ENCODE peak calls at places on chromosomes 5 and 9, in six cellular contexts. H is IMR-90, S is H1, R is mesendoderm, A is mesenchymal stem cell, G is neuronal stem cell. P is an unnamed sample.

GRCh38 chr9:131382850-131383729 is 10.8 kb upstream of the PRRC2B start:
- DNase-seq in H (peak), S (no peak), R (peak), A (peak), G (peak), P (peak)

GRCh38 chr5:14665110-14665822 is 748 bp downstream of the OTULIN start:
- DNase-seq in H (no peak), S (no peak), R (peak), A (peak), G (peak), P (no peak)

GRCh38 chr5:124880903-124881302 is 134.5 kb upstream of the ZNF608 start:
- DNase-seq in H (no peak), S (no peak), R (no peak), A (no peak), G (no peak), P (no peak)

GRCh38 chr9:1048853-1049252 is 1.3 kb upstream of the DMRT2 start:
- DNase-seq in H (no peak), S (no peak), R (peak), A (no peak), G (no peak), P (no peak)

GRCh38 chr5:124755565-124755964 is 9.1 kb upstream of the ZNF608 start:
- DNase-seq in H (no peak), S (no peak), R (peak), A (peak), G (no peak), P (no peak)

GRCh38 chr9:14269911-14270310 is 44.0 kb downstream of the NFIB start:
- DNase-seq in H (no peak), S (no peak), R (no peak), A (no peak), G (no peak), P (no peak)

GRCh38 chr5:140571105-140571504 is 6.5 kb downstream of the SLC35A4 start:
- DNase-seq in H (no peak), S (no peak), R (no peak), A (no peak), G (no peak), P (no peak)

GRCh38 chr9:72749276-72749675 is 203.6 kb downstream of the ALDH1A1 start:
- DNase-seq in H (no peak), S (no peak), R (no peak), A (no peak), G (no peak), P (peak)

GRCh38 chr9:100437860-100438805 is 11.2 kb downstream of the MSANTD3 start:
- DNase-seq in H (peak), S (no peak), R (peak), A (peak), G (peak), P (peak)

GRCh38 chr9:2704504-2704903 is 12.8 kb upstream of the KCNV2 start:
- DNase-seq in H (no peak), S (no peak), R (no peak), A (no peak), G (no peak), P (no peak)

GRCh38 chr9:92988215-92988731 is 41.0 kb downstream of the FGD3 start:
- DNase-seq in H (no peak), S (no peak), R (no peak), A (no peak), G (no peak), P (peak)

GRCh38 chr5:158776681-158777080 is 323.0 kb downstream of the EBF1 start:
- DNase-seq in H (no peak), S (no peak), R (no peak), A (no peak), G (no peak), P (no peak)

GRCh38 chr9:29691758-29692407 is 2118.6 kb upstream of the C9orf72 start:
- DNase-seq in H (no peak), S (peak), R (peak), A (peak), G (peak), P (no peak)

GRCh38 chr5:149240354-149240998 is 31.2 kb upstream of the AFAP1L1 start:
- DNase-seq in H (no peak), S (no peak), R (no peak), A (no peak), G (no peak), P (no peak)

GRCh38 chr5:138790684-138791083 is 37.5 kb downstream of the CTNNA1 start:
- DNase-seq in H (peak), S (no peak), R (no peak), A (peak), G (no peak), P (no peak)

GRCh38 chr5:120254385-120254784 is 209.7 kb upstream of the PRR16 start:
- DNase-seq in H (no peak), S (no peak), R (peak), A (no peak), G (no peak), P (no peak)

GRCh38 chr5:164881442-164881841 is 1376.0 kb downstream of the MAT2B start:
- DNase-seq in H (no peak), S (no peak), R (no peak), A (no peak), G (no peak), P (no peak)

GRCh38 chr5:74035521-74035937 is 409.5 kb downstream of the ARHGEF28 start:
- DNase-seq in H (peak), S (no peak), R (peak), A (peak), G (no peak), P (peak)

GRCh38 chr9:33782395-33783152 is 12.8 kb upstream of the PRSS3 start:
- DNase-seq in H (peak), S (no peak), R (no peak), A (peak), G (no peak), P (no peak)

GRCh38 chr5:97991236-97991635 is 782.2 kb upstream of the RGMB start:
- DNase-seq in H (no peak), S (no peak), R (no peak), A (no peak), G (no peak), P (no peak)

GRCh38 chr5:132466453-132467291 is 23.9 kb downstream of the IRF1 start:
- DNase-seq in H (peak), S (no peak), R (peak), A (peak), G (no peak), P (no peak)

GRCh38 chr5:132463808-132464154 is 26.8 kb downstream of the IRF1 start:
- DNase-seq in H (no peak), S (no peak), R (no peak), A (no peak), G (no peak), P (no peak)

GRCh38 chr5:132462856-132463745 is 27.5 kb downstream of the IRF1 start:
- DNase-seq in H (no peak), S (no peak), R (no peak), A (no peak), G (no peak), P (no peak)

GRCh38 chr5:132465095-132465707 is 25.4 kb downstream of the IRF1 start:
- DNase-seq in H (no peak), S (no peak), R (peak), A (peak), G (no peak), P (no peak)

DNA sequence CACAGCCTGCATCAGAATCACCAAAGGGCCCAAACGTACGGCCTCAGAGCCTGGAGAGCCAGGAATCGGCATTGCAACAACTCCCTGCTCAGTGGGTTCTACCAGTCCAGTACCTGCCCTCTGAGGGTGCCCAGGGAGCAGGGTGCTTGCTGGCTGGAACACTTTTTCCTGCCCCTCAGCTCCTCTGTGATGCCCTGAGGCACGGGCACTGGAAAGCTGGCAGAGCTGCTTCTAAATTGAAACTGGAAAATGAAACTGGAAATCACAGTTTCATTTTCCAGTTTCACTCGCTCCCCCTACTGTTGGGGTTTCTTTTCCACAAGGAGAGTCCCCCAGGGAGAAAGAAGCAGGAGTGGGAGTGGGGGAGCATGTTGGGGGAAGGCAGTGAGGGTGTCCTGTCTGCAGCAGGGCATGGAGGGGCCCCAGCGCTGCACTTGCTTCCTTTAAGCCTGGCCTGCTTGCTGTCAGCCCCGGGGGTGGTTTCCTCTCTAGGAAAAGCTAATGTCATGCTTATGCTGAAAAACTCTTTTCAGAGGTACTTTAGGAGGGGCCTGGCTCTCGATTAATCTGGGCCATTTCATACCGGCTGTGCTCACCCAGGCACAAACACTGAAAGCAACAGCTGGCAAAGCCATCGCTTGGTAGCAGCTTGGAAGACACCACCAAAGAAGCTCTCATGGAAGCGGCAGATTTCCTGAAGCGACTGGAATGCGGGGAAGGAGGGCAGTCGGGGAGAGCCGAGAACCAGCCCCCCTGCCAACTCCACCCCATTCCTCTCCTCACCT is 26.2 kb downstream of the IRF1 start:
- DNase-seq in H (no peak), S (no peak), R (peak), A (peak), G (no peak), P (no peak)
- H3K4me3 ChIP-seq in H (no peak), S (no peak), R (no peak), A (peak), G (no peak), P (no peak)

GRCh38 chr9:78296208-78296892 is 575 bp upstream of the PSAT1 start:
- DNase-seq in H (peak), S (no peak), R (peak), A (peak), G (peak), P (peak)
- H3K4ac ChIP-seq in H (peak), S (peak), R (peak), A (peak), G (no peak), P (peak)

DNA sequence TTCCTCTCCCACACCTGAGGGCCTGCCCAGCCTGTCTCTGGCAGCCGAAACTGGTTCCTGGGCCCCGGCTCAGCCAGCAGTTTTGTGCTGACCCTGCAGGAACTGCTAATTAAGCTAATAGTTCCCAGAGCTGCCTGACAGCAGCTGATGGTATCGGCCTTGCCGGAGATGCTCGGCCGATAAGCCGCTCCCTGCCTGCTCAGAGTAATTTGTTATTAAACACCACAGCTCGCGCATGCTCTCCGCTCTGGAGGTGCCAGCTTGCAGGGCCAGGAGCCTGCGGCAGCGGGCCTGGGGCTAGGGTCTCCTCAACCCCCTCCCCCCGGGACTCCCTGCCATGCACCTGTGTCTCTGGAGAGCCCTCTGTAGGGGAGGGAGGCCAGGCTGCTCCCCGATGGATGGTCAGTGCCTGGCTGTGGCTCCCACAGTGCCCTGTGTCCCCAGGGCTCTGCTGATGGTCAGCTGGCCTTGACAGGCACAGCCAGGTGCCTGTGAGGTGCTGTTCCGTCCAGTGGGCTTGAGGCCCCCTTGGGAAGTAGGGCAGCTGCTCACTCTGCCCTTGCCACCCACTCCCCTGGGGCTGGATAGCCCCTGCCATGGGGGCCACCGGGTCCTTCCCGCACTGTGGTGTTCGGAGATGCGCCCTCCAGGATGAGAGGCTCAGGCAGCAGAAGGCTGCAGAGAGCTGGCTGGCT is 41.7 kb downstream of the RXRA start:
- DNase-seq in H (no peak), S (no peak), R (no peak), A (peak), G (no peak), P (peak)
- H3K27ac ChIP-seq in H (no peak), S (peak), R (no peak), A (no peak), G (no peak), P (no peak)

GRCh38 chr9:81661339-81661738 is 28.0 kb downstream of the TLE1 start:
- DNase-seq in H (no peak), S (no peak), R (no peak), A (no peak), G (no peak), P (no peak)

GRCh38 chr9:81666123-81666522 is 23.2 kb downstream of the TLE1 start:
- DNase-seq in H (no peak), S (no peak), R (no peak), A (peak), G (no peak), P (no peak)

GRCh38 chr9:81665514-81665838 is 23.9 kb downstream of the TLE1 start:
- DNase-seq in H (no peak), S (no peak), R (peak), A (peak), G (no peak), P (no peak)

GRCh38 chr9:81669011-81669739 is 20.2 kb downstream of the TLE1 start:
- DNase-seq in H (peak), S (no peak), R (no peak), A (peak), G (no peak), P (no peak)

GRCh38 chr9:81664638-81665513 is 24.5 kb downstream of the TLE1 start:
- DNase-seq in H (no peak), S (no peak), R (no peak), A (no peak), G (no peak), P (no peak)
- H3K4me3 ChIP-seq in H (no peak), S (peak), R (no peak), A (no peak), G (no peak), P (no peak)

GRCh38 chr5:37370864-37371726 is at the start of gene NUP155:
- DNase-seq in H (peak), S (peak), R (peak), A (peak), G (peak), P (peak)
- H3K4ac ChIP-seq in H (peak), S (peak), R (no peak), A (no peak), G (no peak), P (peak)